ENCODE peak calls at places on chromosomes 3 and 15, in four cellular contexts. One of them, this sample, is unnamed.

GRCh38 chr3:124796477-124796876 is 66.2 kb downstream of the UMPS start:
- DNase-seq in K562: no peak
- DNase-seq in HepG2: no peak
- DNase-seq in GM12878: no peak
- DNase-seq in this sample: no peak

GRCh38 chr3:64740232-64740631 is 52.4 kb upstream of the ADAMTS9 start:
- DNase-seq in K562: no peak
- DNase-seq in HepG2: peak
- DNase-seq in GM12878: no peak
- DNase-seq in this sample: no peak

GRCh38 chr3:179544981-179545645 is 17.6 kb upstream of the ACTL6A start:
- DNase-seq in K562: no peak
- DNase-seq in HepG2: no peak
- DNase-seq in GM12878: no peak
- DNase-seq in this sample: no peak

GRCh38 chr3:8658326-8659212 is 14.0 kb upstream of the SSUH2 start:
- DNase-seq in K562: peak
- DNase-seq in HepG2: peak
- DNase-seq in GM12878: peak
- DNase-seq in this sample: peak

GRCh38 chr3:155995525-155996370 is 124.6 kb upstream of the KCNAB1 start:
- DNase-seq in K562: peak
- DNase-seq in HepG2: peak
- DNase-seq in GM12878: no peak
- DNase-seq in this sample: peak

GRCh38 chr15:88802991-88803240 is 320 bp upstream of the ACAN start:
- DNase-seq in K562: no peak
- DNase-seq in HepG2: no peak
- DNase-seq in GM12878: no peak
- DNase-seq in this sample: no peak

GRCh38 chr3:190120161-190121060 is at the start of gene P3H2:
- DNase-seq in K562: no peak
- DNase-seq in HepG2: peak
- DNase-seq in GM12878: no peak
- DNase-seq in this sample: peak

GRCh38 chr3:14845180-14845579 is 26.4 kb downstream of the FGD5 start:
- DNase-seq in K562: no peak
- DNase-seq in HepG2: no peak
- DNase-seq in GM12878: no peak
- DNase-seq in this sample: no peak

GRCh38 chr15:61598655-61599054 is 369.6 kb upstream of the RORA start:
- DNase-seq in K562: no peak
- DNase-seq in HepG2: no peak
- DNase-seq in GM12878: no peak
- DNase-seq in this sample: no peak

GRCh38 chr15:31307270-31308184 is 19.1 kb upstream of the KLF13 start:
- DNase-seq in K562: no peak
- DNase-seq in HepG2: no peak
- DNase-seq in GM12878: no peak
- DNase-seq in this sample: no peak

GRCh38 chr15:35921051-35921450 is 375.1 kb upstream of the DPH6 start:
- DNase-seq in K562: no peak
- DNase-seq in HepG2: no peak
- DNase-seq in GM12878: no peak
- DNase-seq in this sample: no peak

GRCh38 chr3:178735032-178735674 is 198.9 kb downstream of the KCNMB2 start:
- DNase-seq in K562: no peak
- DNase-seq in HepG2: no peak
- DNase-seq in GM12878: no peak
- DNase-seq in this sample: no peak

GRCh38 chr3:66763294-66763693 is 234.8 kb upstream of the KBTBD8 start:
- DNase-seq in K562: no peak
- DNase-seq in HepG2: no peak
- DNase-seq in GM12878: no peak
- DNase-seq in this sample: no peak

GRCh38 chr15:92883643-92884458 is 16.3 kb upstream of the CHD2 start:
- DNase-seq in K562: no peak
- DNase-seq in HepG2: no peak
- DNase-seq in GM12878: no peak
- DNase-seq in this sample: no peak

GRCh38 chr15:57591237-57591821 is 375 bp upstream of the MYZAP start:
- DNase-seq in K562: no peak
- DNase-seq in HepG2: no peak
- DNase-seq in GM12878: no peak
- DNase-seq in this sample: no peak

GRCh38 chr3:26621891-26622633 is 510 bp upstream of the LRRC3B start:
- DNase-seq in K562: no peak
- DNase-seq in HepG2: no peak
- DNase-seq in GM12878: no peak
- DNase-seq in this sample: no peak

GRCh38 chr15:39099524-39099923 is 481.4 kb upstream of the THBS1 start:
- DNase-seq in K562: no peak
- DNase-seq in HepG2: no peak
- DNase-seq in GM12878: no peak
- DNase-seq in this sample: no peak

GRCh38 chr3:189588061-189588817 is 43.0 kb upstream of the TP63 start:
- DNase-seq in K562: no peak
- DNase-seq in HepG2: no peak
- DNase-seq in GM12878: no peak
- DNase-seq in this sample: peak

GRCh38 chr15:85744636-85745422 is 49.9 kb downstream of the KLHL25 start:
- DNase-seq in K562: no peak
- DNase-seq in HepG2: no peak
- DNase-seq in GM12878: no peak
- DNase-seq in this sample: no peak

GRCh38 chr15:47511241-47511640 is 206.1 kb upstream of the SEMA6D start:
- DNase-seq in K562: no peak
- DNase-seq in HepG2: no peak
- DNase-seq in GM12878: no peak
- DNase-seq in this sample: no peak

GRCh38 chr3:134326760-134327593 is 47.3 kb downstream of the AMOTL2 start:
- DNase-seq in K562: no peak
- DNase-seq in HepG2: peak
- DNase-seq in GM12878: no peak
- DNase-seq in this sample: no peak

GRCh38 chr15:38796589-38796988 is 232.0 kb upstream of the RASGRP1 start:
- DNase-seq in K562: no peak
- DNase-seq in HepG2: no peak
- DNase-seq in GM12878: no peak
- DNase-seq in this sample: no peak

GRCh38 chr15:57259511-57260143 is 116.7 kb upstream of the CGNL1 start:
- DNase-seq in K562: peak
- DNase-seq in HepG2: no peak
- DNase-seq in GM12878: peak
- DNase-seq in this sample: no peak

GRCh38 chr3:123618768-123619484 is 34.1 kb upstream of the HACD2 start:
- DNase-seq in K562: peak
- DNase-seq in HepG2: no peak
- DNase-seq in GM12878: no peak
- DNase-seq in this sample: no peak

GRCh38 chr3:126340943-126341754 is 16.1 kb downstream of the KLF15 start:
- DNase-seq in K562: no peak
- DNase-seq in HepG2: peak
- DNase-seq in GM12878: no peak
- DNase-seq in this sample: no peak

GRCh38 chr3:134212898-134213665 is 37.6 kb downstream of the RYK start:
- DNase-seq in K562: peak
- DNase-seq in HepG2: peak
- DNase-seq in GM12878: peak
- DNase-seq in this sample: peak

GRCh38 chr3:17158941-17159682 is 274.4 kb downstream of the PLCL2 start:
- DNase-seq in K562: no peak
- DNase-seq in HepG2: no peak
- DNase-seq in GM12878: no peak
- DNase-seq in this sample: no peak

GRCh38 chr15:69499521-69500201 is 47.0 kb downstream of the RPLP1 start:
- DNase-seq in K562: no peak
- DNase-seq in HepG2: no peak
- DNase-seq in GM12878: no peak
- DNase-seq in this sample: no peak

GRCh38 chr15:47908950-47909670 is 191.8 kb downstream of the SEMA6D start:
- DNase-seq in K562: no peak
- DNase-seq in HepG2: no peak
- DNase-seq in GM12878: no peak
- DNase-seq in this sample: no peak

GRCh38 chr3:98329392-98330124 is 24.1 kb upstream of the OR5K4 start:
- DNase-seq in K562: peak
- DNase-seq in HepG2: peak
- DNase-seq in GM12878: peak
- DNase-seq in this sample: peak

GRCh38 chr3:160132226-160132625 is 93.0 kb upstream of the C3orf80 start:
- DNase-seq in K562: no peak
- DNase-seq in HepG2: no peak
- DNase-seq in GM12878: no peak
- DNase-seq in this sample: no peak

GRCh38 chr3:177776656-177777055 is 579.4 kb upstream of the TBL1XR1 start:
- DNase-seq in K562: no peak
- DNase-seq in HepG2: peak
- DNase-seq in GM12878: no peak
- DNase-seq in this sample: no peak

GRCh38 chr3:51686512-51687215 is 15.6 kb downstream of the TEX264 start:
- DNase-seq in K562: peak
- DNase-seq in HepG2: no peak
- DNase-seq in GM12878: peak
- DNase-seq in this sample: no peak

GRCh38 chr3:48573973-48574585 is 10.5 kb upstream of the UCN2 start:
- DNase-seq in K562: no peak
- DNase-seq in HepG2: no peak
- DNase-seq in GM12878: no peak
- DNase-seq in this sample: no peak

GRCh38 chr3:147298511-147298982 is 107.8 kb downstream of the ZIC4 start:
- DNase-seq in K562: no peak
- DNase-seq in HepG2: peak
- DNase-seq in GM12878: no peak
- DNase-seq in this sample: peak

GRCh38 chr3:71311320-71312046 is 272.0 kb downstream of the FOXP1 start:
- DNase-seq in K562: no peak
- DNase-seq in HepG2: no peak
- DNase-seq in GM12878: no peak
- DNase-seq in this sample: no peak

DNA sequence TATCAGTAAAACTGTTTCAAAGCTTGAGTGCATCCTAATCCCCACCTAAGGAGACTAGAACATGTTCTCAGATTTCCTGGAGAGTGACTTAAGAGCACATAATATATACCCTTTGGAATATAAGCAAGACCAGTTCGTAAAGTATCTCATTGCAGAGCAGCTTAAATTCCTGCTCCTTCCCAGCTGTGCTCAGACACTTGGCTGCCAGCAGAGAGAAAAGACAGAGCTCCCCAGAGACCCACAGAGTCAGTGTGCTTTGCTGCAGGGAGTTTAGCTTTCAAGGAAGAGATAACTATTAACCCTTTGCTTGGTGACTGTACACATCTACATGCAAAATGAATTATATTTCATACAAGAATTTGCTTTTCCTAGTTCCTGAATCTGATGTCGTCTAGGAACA is 338.1 kb upstream of the ARHGEF26 start:
- DNase-seq in K562: no peak
- DNase-seq in HepG2: no peak
- DNase-seq in GM12878: no peak
- DNase-seq in this sample: no peak
- TF ChIP-seq EP300 in K562: no peak
- TF ChIP-seq EP300 in HepG2: no peak
- TF ChIP-seq EP300 in GM12878: no peak
- TF ChIP-seq EP300 in this sample: no peak

DNA sequence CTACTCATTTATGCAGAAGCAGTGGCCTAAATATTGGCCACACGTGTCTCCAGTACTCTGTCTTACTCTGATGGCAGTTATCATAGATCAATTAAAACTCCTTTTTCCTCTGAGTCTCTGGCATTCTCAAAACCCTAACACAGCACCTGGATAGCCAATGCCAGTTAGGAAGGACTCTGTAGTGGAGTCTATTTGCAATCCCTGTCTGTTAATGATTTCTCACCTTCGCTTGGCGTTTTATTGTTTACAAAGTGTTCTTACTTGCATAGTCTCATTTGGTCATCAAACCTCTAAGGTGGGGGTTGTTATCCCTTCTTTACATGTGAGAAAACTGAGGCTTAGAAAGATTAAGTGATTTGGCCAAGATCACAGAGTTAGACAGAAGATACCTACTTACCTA is 258.8 kb downstream of the IL5RA start:
- DNase-seq in K562: no peak
- DNase-seq in HepG2: no peak
- DNase-seq in GM12878: no peak
- DNase-seq in this sample: no peak
- TF ChIP-seq REST in K562: no peak
- TF ChIP-seq REST in HepG2: no peak
- TF ChIP-seq REST in GM12878: no peak
- TF ChIP-seq REST in this sample: no peak

DNA sequence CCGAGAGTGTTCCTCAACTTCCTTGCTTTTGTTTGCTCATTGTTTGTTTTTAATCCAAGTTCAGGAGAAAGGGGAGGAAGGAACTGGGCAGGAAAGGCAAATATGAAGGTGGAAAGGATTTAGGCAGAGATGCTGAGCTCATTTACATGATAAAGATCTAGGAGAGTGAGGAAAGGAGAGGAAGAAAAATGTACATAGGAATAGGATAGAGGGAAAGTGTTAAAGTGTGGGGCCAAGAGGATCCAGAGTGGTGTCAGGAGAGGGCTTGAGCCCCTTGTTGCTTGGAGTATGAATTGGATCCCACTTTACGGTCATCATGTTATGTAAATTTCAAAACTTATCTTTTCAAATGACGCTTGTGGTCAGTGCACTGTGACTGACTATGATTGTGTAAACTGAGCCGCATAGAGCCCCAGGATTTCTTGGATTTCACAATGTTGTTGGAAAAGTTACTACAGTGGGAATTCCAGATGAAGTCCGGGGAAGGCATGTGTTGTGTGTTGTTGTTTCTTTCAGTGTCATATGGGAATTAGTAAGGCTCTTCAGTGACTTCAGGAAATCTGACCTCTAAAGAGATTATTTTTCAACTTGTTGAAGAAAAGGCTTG is 15.0 kb upstream of the PLD1 start:
- DNase-seq in K562: no peak
- DNase-seq in HepG2: peak
- DNase-seq in GM12878: no peak
- DNase-seq in this sample: peak
- TF ChIP-seq HDAC2 in K562: no peak
- TF ChIP-seq HDAC2 in HepG2: peak
- TF ChIP-seq HDAC2 in GM12878: no peak
- TF ChIP-seq HDAC2 in this sample: no peak

GRCh38 chr15:62807539-62808130 is 234.9 kb upstream of the TPM1 start:
- DNase-seq in K562: no peak
- DNase-seq in HepG2: no peak
- DNase-seq in GM12878: no peak
- DNase-seq in this sample: no peak

GRCh38 chr15:62809106-62809967 is 233.2 kb upstream of the TPM1 start:
- DNase-seq in K562: no peak
- DNase-seq in HepG2: peak
- DNase-seq in GM12878: no peak
- DNase-seq in this sample: no peak

GRCh38 chr15:62803856-62804400 is 238.6 kb upstream of the TPM1 start:
- DNase-seq in K562: no peak
- DNase-seq in HepG2: no peak
- DNase-seq in GM12878: no peak
- DNase-seq in this sample: no peak

GRCh38 chr15:62802612-62803011 is 239.9 kb upstream of the TPM1 start:
- DNase-seq in K562: no peak
- DNase-seq in HepG2: no peak
- DNase-seq in GM12878: no peak
- DNase-seq in this sample: no peak

GRCh38 chr15:62805502-62805901 is 237.0 kb upstream of the TPM1 start:
- DNase-seq in K562: no peak
- DNase-seq in HepG2: no peak
- DNase-seq in GM12878: no peak
- DNase-seq in this sample: no peak
- TF ChIP-seq EP300 in K562: no peak
- TF ChIP-seq EP300 in HepG2: no peak
- TF ChIP-seq EP300 in GM12878: no peak
- TF ChIP-seq EP300 in this sample: no peak

This sample was measured in A549.